ENCODE peak calls at places on chromosomes 7 and 10, in ten cellular contexts. S is suprapubic skin, T is endothelial cell of umbilical vein, W is HCT116, R is gastrocnemius medialis, B is sigmoid colon, G is lower leg skin, L is body of pancreas, U is transverse colon, Z is adrenal gland. C is an unnamed sample.

GRCh38 chr10:43304687-43305333 is 37.9 kb upstream of the RASGEF1A start:
- DNase-seq in S (peak), T (peak), W (no peak), R (peak), B (peak), G (peak), L (peak), U (peak), Z (peak), C (peak)

GRCh38 chr7:2309889-2310331 is 4.3 kb downstream of the SNX8 start:
- DNase-seq in S (no peak), T (no peak), W (peak), R (no peak), B (no peak), G (peak), L (no peak), U (no peak), Z (no peak), C (no peak)

GRCh38 chr10:76331742-76332141 is 900.3 kb downstream of the LRMDA start:
- DNase-seq in S (no peak), T (no peak), W (no peak), R (no peak), B (no peak), G (no peak), L (no peak), U (no peak), Z (no peak), C (no peak)

GRCh38 chr10:89019589-89020327 is 29.2 kb downstream of the FAS start:
- DNase-seq in S (no peak), T (no peak), W (no peak), R (no peak), B (no peak), G (no peak), L (no peak), U (no peak), Z (peak), C (no peak)

GRCh38 chr7:98655611-98656010 is 38.5 kb downstream of the NPTX2 start:
- DNase-seq in S (no peak), T (no peak), W (no peak), R (no peak), B (no peak), G (no peak), L (no peak), U (no peak), Z (peak), C (no peak)

GRCh38 chr7:82286096-82286841 is 157.3 kb downstream of the CACNA2D1 start:
- DNase-seq in S (no peak), T (peak), W (no peak), R (no peak), B (no peak), G (no peak), L (no peak), U (no peak), Z (no peak), C (no peak)

GRCh38 chr7:29040570-29040906 is 82.4 kb upstream of the TRIL start:
- DNase-seq in S (no peak), T (peak), W (no peak), R (no peak), B (no peak), G (no peak), L (no peak), U (no peak), Z (no peak), C (no peak)

GRCh38 chr7:157795199-157795598 is 458.4 kb downstream of the DNAJB6 start:
- DNase-seq in S (no peak), T (no peak), W (no peak), R (no peak), B (no peak), G (no peak), L (no peak), U (no peak), Z (no peak), C (no peak)

GRCh38 chr7:90345548-90346319 is 782 bp upstream of the GTPBP10 start:
- DNase-seq in S (no peak), T (peak), W (no peak), R (no peak), B (no peak), G (no peak), L (peak), U (peak), Z (peak), C (no peak)

GRCh38 chr7:1237704-1238255 is 5.1 kb downstream of the UNCX start:
- DNase-seq in S (no peak), T (no peak), W (no peak), R (no peak), B (no peak), G (no peak), L (no peak), U (no peak), Z (no peak), C (no peak)

GRCh38 chr7:923108-924041 is 31.1 kb downstream of the ADAP1 start:
- DNase-seq in S (peak), T (no peak), W (no peak), R (peak), B (peak), G (peak), L (peak), U (peak), Z (peak), C (no peak)

GRCh38 chr10:107611101-107611500 is 446.6 kb upstream of the SORCS1 start:
- DNase-seq in S (no peak), T (no peak), W (no peak), R (no peak), B (no peak), G (no peak), L (no peak), U (no peak), Z (no peak), C (no peak)

GRCh38 chr10:4199196-4199595 is 414.2 kb upstream of the KLF6 start:
- DNase-seq in S (no peak), T (no peak), W (no peak), R (no peak), B (no peak), G (no peak), L (no peak), U (no peak), Z (no peak), C (no peak)

GRCh38 chr10:63520463-63521388 is 475 bp upstream of the REEP3 start:
- DNase-seq in S (peak), T (peak), W (peak), R (peak), B (peak), G (peak), L (peak), U (peak), Z (peak), C (peak)

GRCh38 chr7:6489612-6490011 is 41.9 kb upstream of the DAGLB start:
- DNase-seq in S (no peak), T (no peak), W (peak), R (no peak), B (no peak), G (no peak), L (no peak), U (no peak), Z (no peak), C (no peak)

GRCh38 chr10:88725798-88726197 is 19.7 kb downstream of the LIPK start:
- DNase-seq in S (no peak), T (no peak), W (no peak), R (no peak), B (no peak), G (no peak), L (no peak), U (no peak), Z (no peak), C (no peak)

GRCh38 chr7:35624299-35625186 is 70.4 kb downstream of the HERPUD2 start:
- DNase-seq in S (no peak), T (peak), W (peak), R (no peak), B (no peak), G (no peak), L (peak), U (no peak), Z (peak), C (peak)

GRCh38 chr10:119705434-119705831 is 20.4 kb upstream of the INPP5F start:
- DNase-seq in S (no peak), T (no peak), W (no peak), R (no peak), B (no peak), G (no peak), L (no peak), U (no peak), Z (no peak), C (no peak)

DNA sequence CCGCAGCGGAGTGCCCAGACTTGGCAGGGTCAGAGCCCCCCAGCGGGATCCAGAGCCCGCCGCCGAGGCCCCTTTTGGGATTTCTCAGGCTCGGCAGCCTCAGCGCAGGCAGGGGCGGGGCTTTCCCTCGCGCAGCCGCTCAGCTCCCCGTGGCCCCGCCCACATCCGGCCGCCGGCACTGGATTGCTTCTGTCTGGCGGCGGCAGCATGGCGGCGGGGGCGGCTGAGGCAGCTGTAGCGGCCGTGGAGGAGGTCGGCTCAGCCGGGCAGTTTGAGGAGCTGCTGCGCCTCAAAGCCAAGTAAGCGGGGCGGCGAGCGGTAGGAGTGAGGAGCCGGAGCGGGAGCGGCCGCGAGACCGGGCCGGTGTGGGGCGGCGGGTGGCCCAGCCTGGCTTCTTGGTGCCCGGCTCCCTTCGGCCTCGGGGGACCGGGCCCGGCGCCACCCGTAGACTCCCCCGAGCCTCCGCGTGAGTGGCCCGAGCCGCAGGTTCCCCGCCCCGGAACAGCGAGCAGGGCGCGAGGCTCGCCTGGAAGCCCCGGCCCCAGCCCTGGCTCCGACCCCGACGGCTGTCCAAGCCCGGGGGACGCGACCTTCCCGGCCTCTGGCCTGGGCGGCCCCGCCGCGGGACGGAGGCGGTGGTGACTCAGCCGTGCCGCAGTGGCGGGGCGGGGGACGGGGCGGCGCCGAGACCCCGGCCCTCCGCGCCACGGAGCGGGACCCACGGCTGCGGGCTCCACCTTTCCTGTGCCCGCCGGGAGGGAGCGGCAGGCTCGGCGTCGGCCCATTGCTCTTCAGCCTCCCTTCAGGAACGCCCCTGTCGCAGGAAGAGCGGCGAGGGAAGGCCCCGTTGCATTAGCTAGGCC is at the start of gene GLRX3:
- DNase-seq in S (peak), T (peak), W (peak), R (peak), B (peak), G (peak), L (peak), U (peak), Z (peak), C (peak)
- TF ChIP-seq POLR2A in S (no peak), T (peak), W (no peak), R (peak), B (peak), G (no peak), L (peak), U (peak), Z (no peak), C (peak)

DNA sequence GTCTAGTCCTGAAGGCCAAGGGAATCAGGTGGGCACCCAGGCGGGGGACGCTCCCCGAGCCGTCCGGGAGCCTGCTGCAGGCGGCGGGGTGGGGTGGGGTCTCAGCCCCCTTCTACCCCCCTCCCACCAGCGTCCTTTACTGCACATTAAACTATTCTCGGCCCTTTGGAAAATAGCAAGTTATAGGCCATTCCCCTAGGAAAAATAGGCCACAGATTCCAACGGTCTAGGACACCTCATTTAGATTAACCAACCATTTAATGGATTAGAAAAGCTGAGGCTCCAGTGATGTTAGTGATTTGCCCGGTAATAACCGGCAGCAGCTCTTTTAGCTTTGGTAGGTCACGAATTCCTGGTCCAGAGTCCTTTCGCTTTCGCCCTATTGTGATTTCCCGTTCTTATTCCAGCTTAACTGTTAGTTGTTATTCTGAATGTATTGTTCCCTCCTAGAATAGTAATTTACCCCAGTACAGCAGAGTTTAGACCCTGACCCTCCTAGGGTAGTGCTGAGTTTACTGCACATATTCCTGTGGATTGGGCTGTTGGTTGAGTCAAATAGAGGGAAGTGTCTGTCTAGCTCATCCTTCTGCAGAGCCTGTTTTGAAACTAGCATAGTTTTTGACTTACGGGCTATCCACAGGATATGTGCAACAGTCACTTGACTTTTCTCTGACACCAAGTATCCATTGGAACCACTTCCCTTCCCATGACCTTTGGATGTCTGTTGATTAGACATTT is 721 bp downstream of the GSTO1 start:
- DNase-seq in S (no peak), T (peak), W (no peak), R (peak), B (no peak), G (peak), L (no peak), U (peak), Z (no peak), C (no peak)
- TF ChIP-seq POLR2A in S (no peak), T (peak), W (no peak), R (peak), B (peak), G (no peak), L (no peak), U (peak), Z (peak), C (no peak)

DNA sequence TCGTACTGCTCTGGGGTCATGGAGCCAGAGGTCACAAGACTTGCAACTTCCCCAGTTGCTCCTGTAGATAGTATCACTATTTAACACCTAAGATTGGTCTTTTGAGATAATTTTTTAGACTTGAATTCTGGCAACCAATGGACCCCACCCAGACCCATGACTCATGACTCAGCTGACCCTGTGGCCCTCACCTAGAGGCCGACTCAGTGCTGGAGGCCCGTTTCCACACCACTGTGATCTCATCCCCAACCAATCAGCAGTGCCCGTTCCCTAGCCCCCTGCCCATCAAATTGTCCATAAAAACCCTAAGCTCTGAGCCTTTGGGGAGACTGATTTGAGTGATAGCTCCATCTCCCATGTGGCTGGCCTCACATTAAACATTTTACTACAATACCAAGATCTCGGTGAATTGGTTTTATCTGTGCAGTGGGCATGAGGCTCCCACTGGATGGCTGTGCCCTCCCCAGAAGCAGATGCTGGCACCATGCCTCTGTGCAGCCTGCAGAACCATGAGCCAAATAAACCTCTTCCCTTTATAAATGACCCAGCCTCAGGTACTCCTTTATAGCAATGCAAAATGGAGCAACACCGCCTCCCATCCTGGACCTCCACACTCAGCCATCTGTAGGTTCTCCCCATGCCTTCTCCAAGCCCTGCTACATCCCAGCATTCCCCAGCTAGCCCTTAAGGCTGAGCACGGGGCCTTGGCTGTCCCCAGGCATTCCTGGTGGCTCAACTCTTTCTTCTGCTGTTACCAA is 98.8 kb downstream of the PRKAG2 start:
- DNase-seq in S (no peak), T (no peak), W (no peak), R (no peak), B (peak), G (no peak), L (no peak), U (no peak), Z (no peak), C (no peak)
- TF ChIP-seq POLR2A in S (no peak), T (no peak), W (no peak), R (no peak), B (no peak), G (no peak), L (no peak), U (no peak), Z (no peak), C (no peak)

DNA sequence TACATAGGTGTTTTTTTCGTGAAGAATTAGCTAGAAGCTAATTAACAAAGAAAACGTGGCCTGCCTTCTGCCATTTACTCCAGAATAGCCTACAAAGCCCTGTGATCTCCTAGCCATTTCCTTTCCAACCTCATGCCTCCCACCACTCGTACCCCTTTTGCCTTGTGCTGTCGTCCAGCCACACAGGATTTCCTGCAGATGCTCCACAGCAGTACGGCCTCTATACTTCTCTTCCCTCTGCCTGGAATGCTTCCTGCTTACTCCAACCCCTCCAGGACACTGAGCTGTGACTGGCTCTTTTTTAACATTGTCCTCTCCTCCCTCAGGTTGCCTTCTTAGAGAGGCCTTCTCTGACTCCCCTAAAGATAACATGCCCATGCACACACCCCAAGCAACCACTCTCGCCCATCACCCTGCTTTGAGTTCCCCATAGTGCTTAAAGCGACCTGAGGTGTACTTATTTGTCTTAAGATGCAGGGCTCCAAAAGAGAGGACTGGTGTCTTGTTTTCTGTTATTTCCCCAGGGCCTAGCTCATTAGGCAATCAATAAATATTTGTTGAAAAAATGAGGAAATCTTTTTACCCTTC is 32.7 kb downstream of the STK17A start:
- DNase-seq in S (no peak), T (peak), W (no peak), R (no peak), B (no peak), G (no peak), L (no peak), U (no peak), Z (no peak), C (no peak)
- TF ChIP-seq POLR2A in S (no peak), T (no peak), W (no peak), R (no peak), B (no peak), G (no peak), L (no peak), U (no peak), Z (no peak), C (no peak)

GRCh38 chr7:8261711-8262695 is at the start of gene ICA1:
- DNase-seq in S (peak), T (peak), W (no peak), R (peak), B (peak), G (peak), L (peak), U (peak), Z (peak), C (peak)
- TF ChIP-seq POLR2A in S (no peak), T (peak), W (no peak), R (no peak), B (no peak), G (no peak), L (peak), U (peak), Z (peak), C (no peak)

DNA sequence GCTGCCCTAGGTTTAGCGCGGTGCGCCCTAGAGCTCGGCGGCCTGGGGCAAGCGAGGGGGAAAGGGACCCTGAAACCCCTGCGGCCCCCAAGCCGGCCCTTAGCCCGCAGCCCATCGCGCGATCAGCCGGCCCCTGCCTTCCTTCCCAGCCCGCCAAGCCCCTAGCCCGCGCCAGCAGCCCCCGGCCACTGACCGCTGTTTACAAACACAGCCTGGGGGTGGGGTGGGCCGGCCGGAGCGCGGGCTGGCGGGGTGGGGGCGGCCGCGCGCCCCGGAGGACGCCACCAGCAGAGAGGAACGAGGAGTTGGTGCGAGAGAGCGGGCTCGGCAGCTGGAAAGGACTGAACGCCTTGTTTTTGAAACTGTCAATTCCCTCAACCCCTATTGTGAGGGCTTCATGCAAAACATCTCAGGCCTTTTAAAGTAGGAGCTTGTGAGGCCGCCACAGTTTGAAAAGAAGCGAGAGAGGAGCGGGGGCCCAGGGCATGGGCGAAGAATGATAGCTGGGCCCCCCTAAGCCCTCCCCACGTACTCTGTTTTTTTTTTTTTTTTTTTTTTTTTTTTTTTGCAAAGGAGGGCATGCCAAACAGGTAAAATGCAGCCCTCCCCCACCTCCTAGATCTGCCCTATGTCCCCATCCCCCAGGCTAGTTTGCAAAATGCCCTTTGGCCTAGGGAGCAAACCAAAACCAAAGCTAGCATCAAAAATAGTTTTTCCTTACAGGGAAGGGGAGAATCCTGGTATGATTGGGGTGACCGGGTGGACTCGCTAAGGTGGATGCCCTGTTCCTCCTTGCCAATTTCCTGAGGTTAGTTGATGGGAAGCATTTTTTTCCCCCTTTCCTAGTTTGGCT is 15.0 kb downstream of the SKIDA1 start:
- DNase-seq in S (no peak), T (no peak), W (no peak), R (no peak), B (no peak), G (no peak), L (no peak), U (no peak), Z (no peak), C (peak)
- TF ChIP-seq POLR2A in S (no peak), T (no peak), W (no peak), R (no peak), B (no peak), G (no peak), L (no peak), U (no peak), Z (no peak), C (no peak)

GRCh38 chr10:70409772-70410171 is 5.8 kb downstream of the EIF4EBP2 start:
- DNase-seq in S (no peak), T (no peak), W (no peak), R (no peak), B (no peak), G (no peak), L (no peak), U (no peak), Z (no peak), C (no peak)

GRCh38 chr10:70399177-70399576 is 4.8 kb upstream of the EIF4EBP2 start:
- DNase-seq in S (no peak), T (no peak), W (no peak), R (no peak), B (peak), G (no peak), L (no peak), U (no peak), Z (no peak), C (no peak)

GRCh38 chr10:70403483-70404035 is 386 bp upstream of the EIF4EBP2 start:
- DNase-seq in S (no peak), T (no peak), W (no peak), R (no peak), B (no peak), G (no peak), L (no peak), U (no peak), Z (no peak), C (no peak)

GRCh38 chr10:70404906-70405824 is 1.2 kb downstream of the EIF4EBP2 start:
- DNase-seq in S (peak), T (peak), W (no peak), R (peak), B (peak), G (peak), L (peak), U (peak), Z (peak), C (peak)

GRCh38 chr10:70404036-70404905 is at the start of gene EIF4EBP2:
- DNase-seq in S (peak), T (peak), W (peak), R (peak), B (peak), G (peak), L (peak), U (peak), Z (peak), C (peak)
- TF ChIP-seq POLR2A in S (peak), T (peak), W (peak), R (peak), B (peak), G (no peak), L (peak), U (peak), Z (peak), C (peak)